ENCODE peak calls at places on chromosomes 2 and 18, in eight cellular contexts. A is astrocyte of the spinal cord; D is NCI-H345; E is erythroblast; B is IMR-90; K is stimulated activated CD4-positive, alpha-beta T cell treated with anti-CD3 and anti-CD28 coated beads, TNF-alpha, amount 100 ng/mL, for 24 hours; O is activated CD4-positive, alpha-beta T cell treated with anti-CD3 and anti-CD28 coated beads, Interleukin-2, amount 50 U/mL, for 1 hour; Z is GM23248. V is an unnamed sample.

GRCh38 chr2:225497175-225497574 is 97.7 kb downstream of the NYAP2 start:
- DNase-seq in O (no peak), D (no peak), A (no peak), K (no peak), E (no peak), B (no peak), Z (no peak), V (no peak)

GRCh38 chr18:25880441-25880840 is 210.0 kb downstream of the SS18 start:
- DNase-seq in D (no peak), E (no peak), O (no peak), K (no peak), A (no peak), B (no peak), Z (no peak), V (no peak)

GRCh38 chr2:132477436-132477835 is 60.8 kb downstream of the GPR39 start:
- DNase-seq in B (no peak), E (no peak), O (no peak), D (no peak), A (no peak), Z (peak), K (no peak), V (no peak)

GRCh38 chr2:113240915-113241911 is 37.5 kb downstream of the PAX8 start:
- DNase-seq in E (peak), A (peak), K (peak), O (no peak), B (peak), Z (peak), D (no peak), V (no peak)

GRCh38 chr2:142425551-142425950 is 294.7 kb upstream of the LRP1B start:
- DNase-seq in A (no peak), B (no peak), E (no peak), O (no peak), K (no peak), Z (no peak), D (no peak), V (no peak)

GRCh38 chr2:179274749-179275148 is 10.1 kb upstream of the SESTD1 start:
- DNase-seq in E (no peak), A (no peak), D (no peak), B (peak), O (no peak), K (no peak), Z (no peak), V (peak)

GRCh38 chr2:168521342-168521741 is 65.3 kb downstream of the CERS6 start:
- DNase-seq in E (peak), Z (peak), B (peak), O (no peak), K (no peak), A (no peak), D (peak), V (no peak)

GRCh38 chr2:172440795-172441194 is 13.4 kb downstream of the ITGA6 start:
- DNase-seq in D (no peak), B (no peak), O (no peak), Z (no peak), A (peak), K (no peak), E (no peak), V (no peak)

GRCh38 chr2:224904390-224904789 is 137.9 kb downstream of the DOCK10 start:
- DNase-seq in D (no peak), B (peak), O (no peak), Z (peak), E (no peak), K (no peak), A (peak), V (no peak)

GRCh38 chr2:100852999-100853908 is 33.3 kb downstream of the NPAS2 start:
- DNase-seq in B (peak), E (peak), K (no peak), Z (no peak), A (no peak), O (no peak), D (peak), V (no peak)

GRCh38 chr2:8441371-8441770 is 240.5 kb upstream of the ID2 start:
- DNase-seq in E (no peak), Z (no peak), D (no peak), K (no peak), B (no peak), A (no peak), O (no peak), V (no peak)

GRCh38 chr2:111896007-111896406 is 2.4 kb upstream of the MERTK start:
- DNase-seq in D (no peak), K (no peak), E (peak), A (no peak), B (no peak), O (no peak), Z (no peak), V (no peak)

GRCh38 chr2:149315461-149315860 is 14.9 kb upstream of the LYPD6 start:
- DNase-seq in O (no peak), K (no peak), A (no peak), Z (no peak), B (no peak), D (no peak), E (no peak), V (no peak)

GRCh38 chr18:13558132-13558531 is 168.2 kb downstream of the FAM210A start:
- DNase-seq in B (peak), A (peak), O (peak), E (peak), Z (peak), D (peak), K (no peak), V (no peak)

GRCh38 chr2:219309278-219309677 is at the start of gene PTPRN:
- DNase-seq in O (no peak), Z (peak), K (no peak), A (no peak), B (peak), E (no peak), D (peak), V (no peak)

GRCh38 chr2:164896634-164897033 is 55.0 kb upstream of the COBLL1 start:
- DNase-seq in K (no peak), Z (peak), A (peak), D (no peak), E (peak), B (peak), O (no peak), V (no peak)

GRCh38 chr2:177242136-177242987 is 22.2 kb downstream of the NFE2L2 start:
- DNase-seq in B (peak), Z (peak), O (no peak), D (peak), A (peak), E (no peak), K (no peak), V (no peak)

GRCh38 chr2:4937550-4937949 is 754.6 kb upstream of the SOX11 start:
- DNase-seq in E (no peak), B (no peak), D (no peak), A (peak), Z (no peak), K (no peak), O (no peak), V (no peak)

GRCh38 chr18:79779700-79780190 is 18.0 kb upstream of the KCNG2 start:
- DNase-seq in A (no peak), D (no peak), O (no peak), B (no peak), K (no peak), E (no peak), Z (no peak), V (no peak)

GRCh38 chr2:126776255-126776654 is 120.3 kb downstream of the GYPC start:
- DNase-seq in Z (no peak), K (no peak), B (no peak), D (no peak), A (no peak), E (no peak), O (no peak), V (no peak)

GRCh38 chr2:176125215-176126054 is 2.9 kb downstream of the HOXD9 start:
- DNase-seq in B (no peak), E (no peak), A (no peak), O (no peak), K (no peak), D (no peak), Z (no peak), V (no peak)

GRCh38 chr2:10331033-10331701 is 28.5 kb downstream of the HPCAL1 start:
- DNase-seq in B (no peak), K (peak), E (peak), O (peak), Z (peak), A (no peak), D (no peak), V (peak)

GRCh38 chr2:149058936-149059335 is 20.4 kb downstream of the LYPD6B start:
- DNase-seq in A (no peak), E (no peak), Z (no peak), O (no peak), D (no peak), B (no peak), K (no peak), V (no peak)

GRCh38 chr2:20042531-20042930 is 8.9 kb downstream of the LAPTM4A start:
- DNase-seq in E (no peak), O (no peak), K (no peak), A (no peak), D (no peak), B (no peak), Z (peak), V (no peak)

GRCh38 chr2:157327621-157328102 is 2.0 kb upstream of the ERMN start:
- DNase-seq in A (peak), B (peak), K (peak), Z (peak), D (peak), O (peak), E (peak), V (peak)

GRCh38 chr2:227606476-227606875 is 7.8 kb downstream of the SCYGR2 start:
- DNase-seq in E (no peak), D (no peak), Z (no peak), A (no peak), K (no peak), O (no peak), B (no peak), V (no peak)

GRCh38 chr2:16767789-16768188 is 102.2 kb upstream of the CYRIA start:
- DNase-seq in O (no peak), D (no peak), A (no peak), Z (no peak), E (no peak), K (no peak), B (no peak), V (no peak)

GRCh38 chr18:79851981-79852380 is 54.2 kb downstream of the KCNG2 start:
- DNase-seq in B (no peak), O (no peak), E (no peak), K (no peak), D (no peak), Z (no peak), A (no peak), V (no peak)

GRCh38 chr2:178650554-178650953 is 156.7 kb downstream of the TTN start:
- DNase-seq in O (no peak), B (no peak), A (no peak), D (no peak), Z (no peak), K (no peak), E (no peak), V (no peak)